ENCODE peak calls at places on chromosomes 2 and 18, in five cellular contexts. One of them, this sample, is unnamed.

GRCh38 chr18:8882632-8883408 is 177.5 kb downstream of the MTCL1 start:
- DNase-seq in HS-5: no peak
- DNase-seq in LoVo: no peak
- DNase-seq in choroid plexus epithelial cell: no peak
- DNase-seq in psoas muscle: no peak
- DNase-seq in this sample: no peak

GRCh38 chr18:44700652-44701051 is 20.0 kb downstream of the SETBP1 start:
- DNase-seq in HS-5: no peak
- DNase-seq in LoVo: no peak
- DNase-seq in choroid plexus epithelial cell: peak; percentile 49
- DNase-seq in psoas muscle: no peak
- DNase-seq in this sample: no peak

GRCh38 chr2:54983345-54984235 is 66.7 kb downstream of the RTN4 start:
- DNase-seq in HS-5: peak; percentile 60
- DNase-seq in LoVo: no peak
- DNase-seq in choroid plexus epithelial cell: no peak
- DNase-seq in psoas muscle: no peak
- DNase-seq in this sample: no peak

GRCh38 chr2:163401481-163401880 is 334.3 kb downstream of the FIGN start:
- DNase-seq in HS-5: peak; percentile 19
- DNase-seq in LoVo: no peak
- DNase-seq in choroid plexus epithelial cell: peak; percentile 87
- DNase-seq in psoas muscle: peak; percentile 9
- DNase-seq in this sample: peak; percentile 15

GRCh38 chr18:63788447-63789096 is 13.4 kb downstream of the SERPINB7 start:
- DNase-seq in HS-5: peak; percentile 80
- DNase-seq in LoVo: peak; percentile 52
- DNase-seq in choroid plexus epithelial cell: peak; percentile 82
- DNase-seq in psoas muscle: no peak
- DNase-seq in this sample: peak; percentile 87

GRCh38 chr2:118387509-118387908 is 299.2 kb downstream of the INSIG2 start:
- DNase-seq in HS-5: peak; percentile 76
- DNase-seq in LoVo: no peak
- DNase-seq in choroid plexus epithelial cell: peak; percentile 59
- DNase-seq in psoas muscle: no peak
- DNase-seq in this sample: peak; percentile 66

GRCh38 chr2:56666758-56667157 is 483.0 kb downstream of the CCDC85A start:
- DNase-seq in HS-5: no peak
- DNase-seq in LoVo: no peak
- DNase-seq in choroid plexus epithelial cell: no peak
- DNase-seq in psoas muscle: no peak
- DNase-seq in this sample: no peak

GRCh38 chr18:68693091-68693815 is 21.7 kb downstream of the TMX3 start:
- DNase-seq in HS-5: no peak
- DNase-seq in LoVo: no peak
- DNase-seq in choroid plexus epithelial cell: no peak
- DNase-seq in psoas muscle: no peak
- DNase-seq in this sample: no peak

GRCh38 chr2:64873472-64873924 is 115.7 kb upstream of the SLC1A4 start:
- DNase-seq in HS-5: no peak
- DNase-seq in LoVo: peak; percentile 77
- DNase-seq in choroid plexus epithelial cell: peak; percentile 49
- DNase-seq in psoas muscle: peak; percentile 77
- DNase-seq in this sample: no peak

GRCh38 chr2:208595386-208596275 is 189.0 kb downstream of the PTH2R start:
- DNase-seq in HS-5: no peak
- DNase-seq in LoVo: peak; percentile 41
- DNase-seq in choroid plexus epithelial cell: peak; percentile 5
- DNase-seq in psoas muscle: no peak
- DNase-seq in this sample: no peak

GRCh38 chr2:233349005-233349998 is 5.0 kb upstream of the DGKD start:
- DNase-seq in HS-5: no peak
- DNase-seq in LoVo: peak; percentile 33
- DNase-seq in choroid plexus epithelial cell: no peak
- DNase-seq in psoas muscle: peak; percentile 46
- DNase-seq in this sample: no peak

GRCh38 chr2:37436324-37436723 is 91.9 kb downstream of the QPCT start:
- DNase-seq in HS-5: no peak
- DNase-seq in LoVo: no peak
- DNase-seq in choroid plexus epithelial cell: peak; percentile 59
- DNase-seq in psoas muscle: no peak
- DNase-seq in this sample: no peak

GRCh38 chr2:234269769-234270204 is 219.3 kb downstream of the SPP2 start:
- DNase-seq in HS-5: no peak
- DNase-seq in LoVo: peak; percentile 60
- DNase-seq in choroid plexus epithelial cell: peak; percentile 72
- DNase-seq in psoas muscle: no peak
- DNase-seq in this sample: no peak

GRCh38 chr18:48342125-48342524 is 67.1 kb downstream of the ZBTB7C start:
- DNase-seq in HS-5: no peak
- DNase-seq in LoVo: no peak
- DNase-seq in choroid plexus epithelial cell: no peak
- DNase-seq in psoas muscle: no peak
- DNase-seq in this sample: no peak

GRCh38 chr2:117232305-117232704 is 582.2 kb upstream of the DDX18 start:
- DNase-seq in HS-5: no peak
- DNase-seq in LoVo: no peak
- DNase-seq in choroid plexus epithelial cell: no peak
- DNase-seq in psoas muscle: no peak
- DNase-seq in this sample: no peak

GRCh38 chr2:83971547-83971946 is 487.5 kb downstream of the SUCLG1 start:
- DNase-seq in HS-5: no peak
- DNase-seq in LoVo: no peak
- DNase-seq in choroid plexus epithelial cell: no peak
- DNase-seq in psoas muscle: no peak
- DNase-seq in this sample: no peak

GRCh38 chr2:182228073-182228473 is 198.8 kb downstream of the PDE1A start:
- DNase-seq in HS-5: no peak
- DNase-seq in LoVo: no peak
- DNase-seq in choroid plexus epithelial cell: no peak
- DNase-seq in psoas muscle: no peak
- DNase-seq in this sample: no peak

GRCh38 chr2:109321570-109321969 is 192.6 kb downstream of the SH3RF3 start:
- DNase-seq in HS-5: no peak
- DNase-seq in LoVo: no peak
- DNase-seq in choroid plexus epithelial cell: no peak
- DNase-seq in psoas muscle: no peak
- DNase-seq in this sample: no peak

GRCh38 chr2:171703574-171704347 is 16.5 kb downstream of the DYNC1I2 start:
- DNase-seq in HS-5: no peak
- DNase-seq in LoVo: peak; percentile 39
- DNase-seq in choroid plexus epithelial cell: peak; percentile 66
- DNase-seq in psoas muscle: no peak
- DNase-seq in this sample: no peak

GRCh38 chr2:132278267-132278666 is 116.5 kb upstream of the ANKRD30BL start:
- DNase-seq in HS-5: no peak
- DNase-seq in LoVo: no peak
- DNase-seq in choroid plexus epithelial cell: no peak
- DNase-seq in psoas muscle: no peak
- DNase-seq in this sample: no peak

GRCh38 chr2:100034431-100034830 is 108.0 kb downstream of the AFF3 start:
- DNase-seq in HS-5: no peak
- DNase-seq in LoVo: no peak
- DNase-seq in choroid plexus epithelial cell: no peak
- DNase-seq in psoas muscle: no peak
- DNase-seq in this sample: no peak

GRCh38 chr2:174836345-174836999 is 72.2 kb upstream of the CHRNA1 start:
- DNase-seq in HS-5: peak; percentile 96
- DNase-seq in LoVo: peak; percentile 32
- DNase-seq in choroid plexus epithelial cell: peak; percentile 96
- DNase-seq in psoas muscle: no peak
- DNase-seq in this sample: peak; percentile 69

GRCh38 chr2:238952261-238952924 is 104.5 kb downstream of the TWIST2 start:
- DNase-seq in HS-5: no peak
- DNase-seq in LoVo: no peak
- DNase-seq in choroid plexus epithelial cell: no peak
- DNase-seq in psoas muscle: no peak
- DNase-seq in this sample: no peak

GRCh38 chr2:32559136-32559535 is 68.7 kb upstream of the TTC27 start:
- DNase-seq in HS-5: no peak
- DNase-seq in LoVo: no peak
- DNase-seq in choroid plexus epithelial cell: peak; percentile 52
- DNase-seq in psoas muscle: no peak
- DNase-seq in this sample: no peak

GRCh38 chr2:219998714-219999227 is 371.3 kb downstream of the SLC4A3 start:
- DNase-seq in HS-5: no peak
- DNase-seq in LoVo: no peak
- DNase-seq in choroid plexus epithelial cell: no peak
- DNase-seq in psoas muscle: no peak
- DNase-seq in this sample: no peak